ENCODE peak calls at places on chromosomes 16 and 17, in ten cellular contexts. E, O, X, M, N, V, J, G, R and D are unnamed samples.

GRCh38 chr16:74734361-74735161 is 33.9 kb upstream of the MLKL start:
- DNase-seq in E (no peak), O (no peak), X (no peak), M (no peak), N (no peak), V (no peak), J (no peak), G (no peak), R (no peak), D (no peak)

GRCh38 chr16:1983544-1984346 is at the start of gene GFER:
- DNase-seq in E (peak), O (peak), X (peak), M (peak), N (peak), V (no peak), J (peak), G (peak), R (peak), D (peak)

GRCh38 chr16:19765860-19766553 is 47.9 kb downstream of the IQCK start:
- DNase-seq in E (no peak), O (peak), X (no peak), M (no peak), N (peak), V (no peak), J (no peak), G (no peak), R (no peak), D (no peak)

GRCh38 chr16:7436306-7436705 is 103.7 kb downstream of the RBFOX1 start:
- DNase-seq in E (no peak), O (no peak), X (no peak), M (no peak), N (no peak), V (no peak), J (no peak), G (no peak), R (no peak), D (no peak)

GRCh38 chr17:19724501-19725420 is 8.4 kb upstream of the SLC47A2 start:
- DNase-seq in E (peak), O (peak), X (no peak), M (peak), N (peak), V (no peak), J (no peak), G (peak), R (no peak), D (no peak)

GRCh38 chr16:78257376-78257728 is 157.9 kb downstream of the WWOX start:
- DNase-seq in E (no peak), O (no peak), X (no peak), M (no peak), N (no peak), V (no peak), J (no peak), G (no peak), R (no peak), D (no peak)

GRCh38 chr16:57720142-57720575 is 15.4 kb upstream of the KATNB1 start:
- DNase-seq in E (peak), O (peak), X (peak), M (no peak), N (no peak), V (no peak), J (no peak), G (peak), R (peak), D (peak)

GRCh38 chr16:85486256-85486915 is 126.7 kb upstream of the GSE1 start:
- DNase-seq in E (no peak), O (no peak), X (no peak), M (no peak), N (no peak), V (no peak), J (no peak), G (no peak), R (no peak), D (no peak)

GRCh38 chr17:49316889-49317288 is 45.2 kb downstream of the ZNF652 start:
- DNase-seq in E (no peak), O (no peak), X (no peak), M (no peak), N (no peak), V (no peak), J (no peak), G (no peak), R (no peak), D (no peak)

GRCh38 chr17:73396429-73397277 is 84.9 kb upstream of the CDC42EP4 start:
- DNase-seq in E (no peak), O (no peak), X (peak), M (no peak), N (no peak), V (no peak), J (no peak), G (no peak), R (no peak), D (no peak)

GRCh38 chr17:36851230-36851629 is 86.0 kb upstream of the LHX1 start:
- DNase-seq in E (no peak), O (no peak), X (no peak), M (no peak), N (no peak), V (no peak), J (no peak), G (no peak), R (peak), D (peak)

GRCh38 chr17:19755392-19755791 is 7.3 kb upstream of the ALDH3A1 start:
- DNase-seq in E (no peak), O (no peak), X (no peak), M (no peak), N (no peak), V (no peak), J (no peak), G (no peak), R (no peak), D (no peak)

GRCh38 chr16:86519649-86520316 is 9.5 kb downstream of the FOXF1 start:
- DNase-seq in E (peak), O (peak), X (peak), M (peak), N (no peak), V (no peak), J (no peak), G (peak), R (peak), D (peak)

GRCh38 chr17:64259922-64260321 is 3.1 kb downstream of the TEX2 start:
- DNase-seq in E (no peak), O (no peak), X (no peak), M (no peak), N (no peak), V (no peak), J (no peak), G (no peak), R (no peak), D (peak)

GRCh38 chr16:4200000-4200780 is 41.7 kb downstream of the SRL start:
- DNase-seq in E (peak), O (peak), X (peak), M (peak), N (peak), V (no peak), J (peak), G (peak), R (peak), D (peak)

GRCh38 chr17:59284317-59284716 is 47.1 kb upstream of the YPEL2 start:
- DNase-seq in E (no peak), O (no peak), X (no peak), M (no peak), N (no peak), V (no peak), J (no peak), G (no peak), R (no peak), D (no peak)

GRCh38 chr17:31525801-31526549 is 134.5 kb downstream of the RAB11FIP4 start:
- DNase-seq in E (no peak), O (no peak), X (no peak), M (no peak), N (no peak), V (no peak), J (no peak), G (no peak), R (peak), D (no peak)

GRCh38 chr16:27704252-27704651 is 154.3 kb downstream of the KATNIP start:
- DNase-seq in E (no peak), O (no peak), X (no peak), M (no peak), N (no peak), V (no peak), J (no peak), G (no peak), R (no peak), D (no peak)

GRCh38 chr17:34133350-34133749 is 121.7 kb upstream of the CCL2 start:
- DNase-seq in E (no peak), O (peak), X (no peak), M (no peak), N (no peak), V (no peak), J (no peak), G (no peak), R (no peak), D (no peak)

GRCh38 chr16:15682105-15682570 is 32.1 kb downstream of the NDE1 start:
- DNase-seq in E (peak), O (no peak), X (peak), M (no peak), N (peak), V (no peak), J (peak), G (peak), R (peak), D (peak)

GRCh38 chr17:4584125-4584834 is at the start of gene SMTNL2:
- DNase-seq in E (peak), O (peak), X (no peak), M (peak), N (no peak), V (no peak), J (no peak), G (peak), R (no peak), D (no peak)

GRCh38 chr16:67173808-67174705 is 3.7 kb downstream of the NOL3 start:
- DNase-seq in E (peak), O (peak), X (peak), M (peak), N (peak), V (no peak), J (peak), G (peak), R (peak), D (peak)

GRCh38 chr16:84044108-84044488 is 1.5 kb upstream of the SLC38A8 start:
- DNase-seq in E (peak), O (no peak), X (no peak), M (no peak), N (no peak), V (no peak), J (no peak), G (no peak), R (peak), D (peak)

GRCh38 chr17:80519091-80519781 is 25.4 kb upstream of the RPTOR start:
- DNase-seq in E (no peak), O (no peak), X (no peak), M (no peak), N (no peak), V (no peak), J (no peak), G (no peak), R (no peak), D (no peak)

GRCh38 chr16:54931041-54931756 is 534 bp downstream of the IRX5 start:
- DNase-seq in E (peak), O (peak), X (no peak), M (peak), N (peak), V (no peak), J (no peak), G (no peak), R (peak), D (peak)

GRCh38 chr17:67628580-67629013 is 89.1 kb upstream of the NOL11 start:
- DNase-seq in E (peak), O (peak), X (no peak), M (no peak), N (no peak), V (no peak), J (no peak), G (no peak), R (peak), D (no peak)
- TF ChIP-seq CTCF in E (no peak), O (no peak), X (peak), M (no peak), N (no peak), V (no peak), J (peak), G (no peak), R (no peak), D (peak)

GRCh38 chr16:50673496-50674275 is 7.4 kb downstream of the SNX20 start:
- DNase-seq in E (no peak), O (no peak), X (no peak), M (no peak), N (no peak), V (no peak), J (no peak), G (no peak), R (no peak), D (no peak)

GRCh38 chr16:50670476-50670875 is 10.6 kb downstream of the SNX20 start:
- DNase-seq in E (no peak), O (no peak), X (no peak), M (no peak), N (no peak), V (no peak), J (no peak), G (no peak), R (no peak), D (no peak)

GRCh38 chr16:50669741-50670140 is 11.4 kb downstream of the SNX20 start:
- DNase-seq in E (no peak), O (no peak), X (no peak), M (no peak), N (no peak), V (no peak), J (no peak), G (no peak), R (no peak), D (no peak)

GRCh38 chr16:50674831-50675230 is 6.3 kb downstream of the SNX20 start:
- DNase-seq in E (no peak), O (no peak), X (no peak), M (no peak), N (no peak), V (no peak), J (no peak), G (no peak), R (no peak), D (no peak)

GRCh38 chr16:50671644-50672260 is 9.4 kb downstream of the SNX20 start:
- DNase-seq in E (peak), O (no peak), X (peak), M (no peak), N (no peak), V (no peak), J (peak), G (peak), R (peak), D (peak)
- TF ChIP-seq CTCF in E (peak), O (no peak), X (peak), M (no peak), N (peak), V (peak), J (peak), G (peak), R (peak), D (peak)

GRCh38 chr17:65936013-65936412 is 255.9 kb downstream of the CEP112 start:
- DNase-seq in E (no peak), O (no peak), X (no peak), M (no peak), N (no peak), V (no peak), J (no peak), G (no peak), R (no peak), D (peak)

GRCh38 chr17:65942592-65942991 is 249.3 kb downstream of the CEP112 start:
- DNase-seq in E (no peak), O (no peak), X (no peak), M (no peak), N (no peak), V (no peak), J (no peak), G (no peak), R (no peak), D (no peak)

GRCh38 chr17:65941500-65941899 is 250.4 kb downstream of the CEP112 start:
- DNase-seq in E (no peak), O (no peak), X (no peak), M (no peak), N (no peak), V (no peak), J (no peak), G (no peak), R (no peak), D (no peak)
- TF ChIP-seq CTCF in E (no peak), O (no peak), X (no peak), M (no peak), N (no peak), V (no peak), J (no peak), G (no peak), R (no peak), D (peak)

GRCh38 chr17:15233971-15234370 is 31.2 kb downstream of the PMP22 start:
- DNase-seq in E (no peak), O (no peak), X (no peak), M (no peak), N (no peak), V (no peak), J (no peak), G (no peak), R (no peak), D (no peak)
- TF ChIP-seq CTCF in E (no peak), O (no peak), X (no peak), M (no peak), N (no peak), V (no peak), J (no peak), G (no peak), R (no peak), D (no peak)

DNA sequence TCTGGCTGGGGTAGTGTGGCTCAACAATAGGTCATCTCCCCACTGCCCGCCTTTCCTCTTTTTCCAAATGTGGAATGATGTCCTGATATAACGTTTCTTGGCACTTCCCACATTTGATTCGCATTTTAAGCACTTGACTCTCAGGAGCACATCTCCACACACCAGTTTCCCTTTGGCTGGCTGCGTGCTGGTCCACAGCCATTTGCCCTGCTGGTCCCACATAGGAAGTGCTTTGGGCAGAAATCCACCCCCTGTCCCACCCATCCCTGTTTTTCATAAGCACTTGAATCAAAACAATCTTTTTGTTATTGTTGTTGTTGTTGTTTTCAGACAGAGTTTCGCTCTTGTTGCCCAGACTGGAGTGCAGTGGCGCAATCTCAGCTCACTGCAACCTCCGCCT is 24.0 kb upstream of the TNFRSF13B start:
- DNase-seq in E (no peak), O (no peak), X (no peak), M (no peak), N (no peak), V (no peak), J (no peak), G (no peak), R (no peak), D (no peak)
- TF ChIP-seq CTCF in E (no peak), O (no peak), X (no peak), M (no peak), N (no peak), V (no peak), J (no peak), G (no peak), R (no peak), D (no peak)

DNA sequence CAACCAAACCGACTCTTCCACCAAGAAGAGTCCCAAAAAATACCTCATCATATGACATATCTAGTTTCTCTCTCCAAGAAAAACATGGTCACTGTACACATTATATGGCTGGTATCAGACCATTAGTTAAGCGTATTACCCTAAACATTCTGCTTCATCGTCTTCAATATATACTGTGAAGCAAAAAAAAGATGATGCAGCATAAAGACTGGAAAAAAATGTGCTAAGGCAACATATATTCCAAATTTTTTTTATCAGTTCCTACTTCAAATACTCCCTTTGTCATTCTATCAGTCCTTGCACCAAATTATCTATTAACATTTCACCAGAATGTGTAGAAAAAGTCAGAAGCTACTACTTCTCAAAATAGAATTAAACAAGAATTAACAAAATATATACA is 42.9 kb downstream of the STX8 start:
- DNase-seq in E (no peak), O (no peak), X (no peak), M (no peak), N (no peak), V (no peak), J (no peak), G (no peak), R (no peak), D (no peak)
- TF ChIP-seq CTCF in E (no peak), O (no peak), X (no peak), M (no peak), N (no peak), V (no peak), J (no peak), G (no peak), R (no peak), D (no peak)

DNA sequence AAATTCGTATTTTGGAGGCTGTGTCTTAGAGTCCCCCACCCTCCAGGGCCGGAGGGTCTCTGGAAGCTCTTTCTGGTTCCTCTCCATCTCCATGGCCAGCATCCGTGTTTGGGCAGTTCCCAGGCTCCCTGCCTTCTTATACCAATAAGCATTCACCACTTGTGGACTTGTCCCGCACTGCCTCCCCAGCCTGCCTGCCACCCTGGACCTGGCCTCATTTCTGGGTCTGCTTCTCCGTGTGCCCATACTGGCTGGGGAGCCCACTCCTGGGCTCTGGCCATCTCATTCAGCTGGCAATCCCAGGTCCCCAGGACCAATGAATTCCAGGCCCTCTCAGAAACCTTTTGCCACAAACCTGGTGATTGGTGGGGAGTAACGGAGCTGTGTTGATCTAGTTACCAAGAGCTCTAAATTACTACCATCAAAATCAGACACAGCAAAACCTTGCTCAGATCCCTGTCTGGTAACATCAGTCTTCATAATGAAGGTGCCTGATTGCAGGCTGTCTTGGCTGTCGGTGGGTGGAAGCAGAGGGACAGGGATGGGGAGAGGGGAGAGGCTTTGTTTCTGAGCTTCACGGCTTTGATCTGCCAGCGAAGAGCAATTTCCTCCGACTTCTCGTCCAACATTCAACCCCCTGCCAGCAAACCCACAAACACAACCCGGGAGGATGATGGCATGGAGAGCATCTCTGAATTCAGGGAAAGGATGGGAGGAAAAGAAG is 27.7 kb upstream of the CRHR1 start:
- DNase-seq in E (no peak), O (no peak), X (no peak), M (no peak), N (no peak), V (no peak), J (no peak), G (no peak), R (no peak), D (no peak)
- TF ChIP-seq CTCF in E (no peak), O (no peak), X (no peak), M (no peak), N (no peak), V (no peak), J (no peak), G (no peak), R (no peak), D (no peak)

DNA sequence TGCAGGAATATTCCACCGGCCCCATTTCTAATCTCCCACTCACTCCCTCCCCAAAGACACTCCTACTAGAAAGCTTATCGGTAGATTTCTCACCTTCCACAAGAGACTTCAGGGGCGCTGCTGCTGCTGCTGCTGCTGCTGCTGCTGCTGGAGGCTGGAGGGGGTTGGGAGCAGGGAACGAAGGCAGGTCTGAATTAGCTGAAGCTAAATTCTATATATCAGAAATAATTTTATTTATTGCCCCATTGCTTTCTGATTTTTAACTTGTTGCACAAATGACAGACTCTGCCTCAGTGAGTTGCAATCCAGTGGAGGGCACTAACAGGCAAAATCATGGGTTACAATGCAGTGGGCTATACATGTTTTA is 25.8 kb upstream of the HLF start:
- DNase-seq in E (peak), O (no peak), X (no peak), M (no peak), N (no peak), V (no peak), J (no peak), G (no peak), R (no peak), D (no peak)
- TF ChIP-seq CTCF in E (no peak), O (no peak), X (no peak), M (no peak), N (no peak), V (no peak), J (peak), G (no peak), R (peak), D (no peak)